ENCODE peak calls at places on chromosomes 4 and X, in ten cellular contexts. One of them, this sample, is unnamed.

GRCh38 chrX:100591256-100592051 is 6.7 kb downstream of the TNMD start:
- DNase-seq in NCI-H1694 treated with DMSO at 0.1 percent for 48 hours: no peak
- DNase-seq in mucosa of gallbladder: no peak
- DNase-seq in activated CD8-positive, alpha-beta memory T cell treated with anti-CD3 and anti-CD28 coated beads for 48 hours: no peak
- DNase-seq in esophagus muscularis mucosa: no peak
- DNase-seq in naive B cell: no peak
- DNase-seq in mesenchymal stem cell: no peak
- DNase-seq in KG1: no peak
- DNase-seq in activated CD4-positive, CD25-positive, alpha-beta regulatory T cell: no peak
- DNase-seq in anterior cingulate cortex: no peak
- DNase-seq in this sample: no peak

GRCh38 chr4:187656953-187657352 is 338.6 kb upstream of the ZFP42 start:
- DNase-seq in NCI-H1694 treated with DMSO at 0.1 percent for 48 hours: no peak
- DNase-seq in mucosa of gallbladder: no peak
- DNase-seq in activated CD8-positive, alpha-beta memory T cell treated with anti-CD3 and anti-CD28 coated beads for 48 hours: no peak
- DNase-seq in esophagus muscularis mucosa: no peak
- DNase-seq in naive B cell: no peak
- DNase-seq in mesenchymal stem cell: peak
- DNase-seq in KG1: no peak
- DNase-seq in activated CD4-positive, CD25-positive, alpha-beta regulatory T cell: no peak
- DNase-seq in anterior cingulate cortex: no peak
- DNase-seq in this sample: no peak

GRCh38 chrX:308821-309520 is 9.6 kb downstream of the GTPBP6 start:
- DNase-seq in NCI-H1694 treated with DMSO at 0.1 percent for 48 hours: no peak
- DNase-seq in mucosa of gallbladder: no peak
- DNase-seq in activated CD8-positive, alpha-beta memory T cell treated with anti-CD3 and anti-CD28 coated beads for 48 hours: no peak
- DNase-seq in esophagus muscularis mucosa: no peak
- DNase-seq in naive B cell: no peak
- DNase-seq in mesenchymal stem cell: no peak
- DNase-seq in KG1: no peak
- DNase-seq in activated CD4-positive, CD25-positive, alpha-beta regulatory T cell: no peak
- DNase-seq in anterior cingulate cortex: no peak
- DNase-seq in this sample: no peak

GRCh38 chr4:109298279-109299010 is 4.0 kb downstream of the COL25A1 start:
- DNase-seq in NCI-H1694 treated with DMSO at 0.1 percent for 48 hours: no peak
- DNase-seq in mucosa of gallbladder: no peak
- DNase-seq in activated CD8-positive, alpha-beta memory T cell treated with anti-CD3 and anti-CD28 coated beads for 48 hours: no peak
- DNase-seq in esophagus muscularis mucosa: no peak
- DNase-seq in naive B cell: no peak
- DNase-seq in mesenchymal stem cell: no peak
- DNase-seq in KG1: no peak
- DNase-seq in activated CD4-positive, CD25-positive, alpha-beta regulatory T cell: no peak
- DNase-seq in anterior cingulate cortex: no peak
- DNase-seq in this sample: no peak

GRCh38 chr4:39453738-39454137 is 5.0 kb downstream of the RPL9 start:
- DNase-seq in NCI-H1694 treated with DMSO at 0.1 percent for 48 hours: no peak
- DNase-seq in mucosa of gallbladder: no peak
- DNase-seq in activated CD8-positive, alpha-beta memory T cell treated with anti-CD3 and anti-CD28 coated beads for 48 hours: no peak
- DNase-seq in esophagus muscularis mucosa: no peak
- DNase-seq in naive B cell: no peak
- DNase-seq in mesenchymal stem cell: no peak
- DNase-seq in KG1: no peak
- DNase-seq in activated CD4-positive, CD25-positive, alpha-beta regulatory T cell: no peak
- DNase-seq in anterior cingulate cortex: no peak
- DNase-seq in this sample: no peak

GRCh38 chrX:153443476-153444332 is 2.2 kb downstream of the TREX2 start:
- DNase-seq in NCI-H1694 treated with DMSO at 0.1 percent for 48 hours: no peak
- DNase-seq in mucosa of gallbladder: no peak
- DNase-seq in activated CD8-positive, alpha-beta memory T cell treated with anti-CD3 and anti-CD28 coated beads for 48 hours: no peak
- DNase-seq in esophagus muscularis mucosa: no peak
- DNase-seq in naive B cell: no peak
- DNase-seq in mesenchymal stem cell: no peak
- DNase-seq in KG1: no peak
- DNase-seq in activated CD4-positive, CD25-positive, alpha-beta regulatory T cell: no peak
- DNase-seq in anterior cingulate cortex: no peak
- DNase-seq in this sample: no peak

GRCh38 chr4:88443486-88443885 is 13.4 kb upstream of the HERC5 start:
- DNase-seq in NCI-H1694 treated with DMSO at 0.1 percent for 48 hours: no peak
- DNase-seq in mucosa of gallbladder: no peak
- DNase-seq in activated CD8-positive, alpha-beta memory T cell treated with anti-CD3 and anti-CD28 coated beads for 48 hours: no peak
- DNase-seq in esophagus muscularis mucosa: no peak
- DNase-seq in naive B cell: no peak
- DNase-seq in mesenchymal stem cell: no peak
- DNase-seq in KG1: no peak
- DNase-seq in activated CD4-positive, CD25-positive, alpha-beta regulatory T cell: no peak
- DNase-seq in anterior cingulate cortex: no peak
- DNase-seq in this sample: no peak

GRCh38 chr4:1463088-1463926 is 57.1 kb upstream of the NKX1-1 start:
- DNase-seq in NCI-H1694 treated with DMSO at 0.1 percent for 48 hours: no peak
- DNase-seq in mucosa of gallbladder: no peak
- DNase-seq in activated CD8-positive, alpha-beta memory T cell treated with anti-CD3 and anti-CD28 coated beads for 48 hours: no peak
- DNase-seq in esophagus muscularis mucosa: no peak
- DNase-seq in naive B cell: no peak
- DNase-seq in mesenchymal stem cell: peak
- DNase-seq in KG1: no peak
- DNase-seq in activated CD4-positive, CD25-positive, alpha-beta regulatory T cell: no peak
- DNase-seq in anterior cingulate cortex: no peak
- DNase-seq in this sample: no peak

GRCh38 chr4:123114915-123115756 is 192.7 kb upstream of the NUDT6 start:
- DNase-seq in NCI-H1694 treated with DMSO at 0.1 percent for 48 hours: no peak
- DNase-seq in mucosa of gallbladder: no peak
- DNase-seq in activated CD8-positive, alpha-beta memory T cell treated with anti-CD3 and anti-CD28 coated beads for 48 hours: no peak
- DNase-seq in esophagus muscularis mucosa: no peak
- DNase-seq in naive B cell: no peak
- DNase-seq in mesenchymal stem cell: no peak
- DNase-seq in KG1: no peak
- DNase-seq in activated CD4-positive, CD25-positive, alpha-beta regulatory T cell: no peak
- DNase-seq in anterior cingulate cortex: no peak
- DNase-seq in this sample: no peak

GRCh38 chr4:676871-677235 is 2.5 kb downstream of the MYL5 start:
- DNase-seq in NCI-H1694 treated with DMSO at 0.1 percent for 48 hours: no peak
- DNase-seq in mucosa of gallbladder: no peak
- DNase-seq in activated CD8-positive, alpha-beta memory T cell treated with anti-CD3 and anti-CD28 coated beads for 48 hours: no peak
- DNase-seq in esophagus muscularis mucosa: no peak
- DNase-seq in naive B cell: no peak
- DNase-seq in mesenchymal stem cell: no peak
- DNase-seq in KG1: no peak
- DNase-seq in activated CD4-positive, CD25-positive, alpha-beta regulatory T cell: no peak
- DNase-seq in anterior cingulate cortex: no peak
- DNase-seq in this sample: no peak

GRCh38 chr4:102678107-102678506 is 82.7 kb downstream of the MANBA start:
- DNase-seq in NCI-H1694 treated with DMSO at 0.1 percent for 48 hours: no peak
- DNase-seq in mucosa of gallbladder: no peak
- DNase-seq in activated CD8-positive, alpha-beta memory T cell treated with anti-CD3 and anti-CD28 coated beads for 48 hours: no peak
- DNase-seq in esophagus muscularis mucosa: no peak
- DNase-seq in naive B cell: no peak
- DNase-seq in mesenchymal stem cell: no peak
- DNase-seq in KG1: no peak
- DNase-seq in activated CD4-positive, CD25-positive, alpha-beta regulatory T cell: no peak
- DNase-seq in anterior cingulate cortex: no peak
- DNase-seq in this sample: no peak

GRCh38 chr4:86720508-86721068 is 126.5 kb downstream of the PTPN13 start:
- DNase-seq in NCI-H1694 treated with DMSO at 0.1 percent for 48 hours: no peak
- DNase-seq in mucosa of gallbladder: no peak
- DNase-seq in activated CD8-positive, alpha-beta memory T cell treated with anti-CD3 and anti-CD28 coated beads for 48 hours: no peak
- DNase-seq in esophagus muscularis mucosa: no peak
- DNase-seq in naive B cell: no peak
- DNase-seq in mesenchymal stem cell: no peak
- DNase-seq in KG1: no peak
- DNase-seq in activated CD4-positive, CD25-positive, alpha-beta regulatory T cell: no peak
- DNase-seq in anterior cingulate cortex: no peak
- DNase-seq in this sample: no peak

GRCh38 chr4:120753854-120754253 is 168.7 kb downstream of the PRDM5 start:
- DNase-seq in NCI-H1694 treated with DMSO at 0.1 percent for 48 hours: no peak
- DNase-seq in mucosa of gallbladder: no peak
- DNase-seq in activated CD8-positive, alpha-beta memory T cell treated with anti-CD3 and anti-CD28 coated beads for 48 hours: no peak
- DNase-seq in esophagus muscularis mucosa: no peak
- DNase-seq in naive B cell: no peak
- DNase-seq in mesenchymal stem cell: no peak
- DNase-seq in KG1: no peak
- DNase-seq in activated CD4-positive, CD25-positive, alpha-beta regulatory T cell: no peak
- DNase-seq in anterior cingulate cortex: no peak
- DNase-seq in this sample: no peak

GRCh38 chr4:129144755-129145206 is 48.8 kb downstream of the C4orf33 start:
- DNase-seq in NCI-H1694 treated with DMSO at 0.1 percent for 48 hours: no peak
- DNase-seq in mucosa of gallbladder: no peak
- DNase-seq in activated CD8-positive, alpha-beta memory T cell treated with anti-CD3 and anti-CD28 coated beads for 48 hours: no peak
- DNase-seq in esophagus muscularis mucosa: no peak
- DNase-seq in naive B cell: no peak
- DNase-seq in mesenchymal stem cell: no peak
- DNase-seq in KG1: no peak
- DNase-seq in activated CD4-positive, CD25-positive, alpha-beta regulatory T cell: no peak
- DNase-seq in anterior cingulate cortex: no peak
- DNase-seq in this sample: no peak

GRCh38 chr4:102868153-102868781 is 525 bp upstream of the CISD2 start:
- DNase-seq in NCI-H1694 treated with DMSO at 0.1 percent for 48 hours: no peak
- DNase-seq in mucosa of gallbladder: no peak
- DNase-seq in activated CD8-positive, alpha-beta memory T cell treated with anti-CD3 and anti-CD28 coated beads for 48 hours: no peak
- DNase-seq in esophagus muscularis mucosa: no peak
- DNase-seq in naive B cell: no peak
- DNase-seq in mesenchymal stem cell: no peak
- DNase-seq in KG1: no peak
- DNase-seq in activated CD4-positive, CD25-positive, alpha-beta regulatory T cell: no peak
- DNase-seq in anterior cingulate cortex: no peak
- DNase-seq in this sample: no peak

GRCh38 chr4:142846105-142846728 is at the start of gene INPP4B:
- DNase-seq in NCI-H1694 treated with DMSO at 0.1 percent for 48 hours: no peak
- DNase-seq in mucosa of gallbladder: peak
- DNase-seq in activated CD8-positive, alpha-beta memory T cell treated with anti-CD3 and anti-CD28 coated beads for 48 hours: no peak
- DNase-seq in esophagus muscularis mucosa: no peak
- DNase-seq in naive B cell: no peak
- DNase-seq in mesenchymal stem cell: peak
- DNase-seq in KG1: peak
- DNase-seq in activated CD4-positive, CD25-positive, alpha-beta regulatory T cell: peak
- DNase-seq in anterior cingulate cortex: no peak
- DNase-seq in this sample: peak

GRCh38 chr4:112700679-112701078 is 63.7 kb downstream of the LARP7 start:
- DNase-seq in NCI-H1694 treated with DMSO at 0.1 percent for 48 hours: no peak
- DNase-seq in mucosa of gallbladder: no peak
- DNase-seq in activated CD8-positive, alpha-beta memory T cell treated with anti-CD3 and anti-CD28 coated beads for 48 hours: no peak
- DNase-seq in esophagus muscularis mucosa: no peak
- DNase-seq in naive B cell: no peak
- DNase-seq in mesenchymal stem cell: no peak
- DNase-seq in KG1: no peak
- DNase-seq in activated CD4-positive, CD25-positive, alpha-beta regulatory T cell: no peak
- DNase-seq in anterior cingulate cortex: no peak
- DNase-seq in this sample: no peak

GRCh38 chr4:110977554-110977953 is 354.7 kb upstream of the PITX2 start:
- DNase-seq in NCI-H1694 treated with DMSO at 0.1 percent for 48 hours: no peak
- DNase-seq in mucosa of gallbladder: no peak
- DNase-seq in activated CD8-positive, alpha-beta memory T cell treated with anti-CD3 and anti-CD28 coated beads for 48 hours: no peak
- DNase-seq in esophagus muscularis mucosa: no peak
- DNase-seq in naive B cell: no peak
- DNase-seq in mesenchymal stem cell: no peak
- DNase-seq in KG1: no peak
- DNase-seq in activated CD4-positive, CD25-positive, alpha-beta regulatory T cell: no peak
- DNase-seq in anterior cingulate cortex: no peak
- DNase-seq in this sample: no peak

GRCh38 chr4:6221296-6221850 is 21.0 kb upstream of the JAKMIP1 start:
- DNase-seq in NCI-H1694 treated with DMSO at 0.1 percent for 48 hours: no peak
- DNase-seq in mucosa of gallbladder: no peak
- DNase-seq in activated CD8-positive, alpha-beta memory T cell treated with anti-CD3 and anti-CD28 coated beads for 48 hours: no peak
- DNase-seq in esophagus muscularis mucosa: no peak
- DNase-seq in naive B cell: no peak
- DNase-seq in mesenchymal stem cell: no peak
- DNase-seq in KG1: no peak
- DNase-seq in activated CD4-positive, CD25-positive, alpha-beta regulatory T cell: no peak
- DNase-seq in anterior cingulate cortex: no peak
- DNase-seq in this sample: peak

GRCh38 chr4:114600672-114601071 is 2.1 kb downstream of the UGT8 start:
- DNase-seq in NCI-H1694 treated with DMSO at 0.1 percent for 48 hours: no peak
- DNase-seq in mucosa of gallbladder: no peak
- DNase-seq in activated CD8-positive, alpha-beta memory T cell treated with anti-CD3 and anti-CD28 coated beads for 48 hours: no peak
- DNase-seq in esophagus muscularis mucosa: no peak
- DNase-seq in naive B cell: no peak
- DNase-seq in mesenchymal stem cell: peak
- DNase-seq in KG1: no peak
- DNase-seq in activated CD4-positive, CD25-positive, alpha-beta regulatory T cell: no peak
- DNase-seq in anterior cingulate cortex: no peak
- DNase-seq in this sample: no peak

GRCh38 chrX:21831496-21831895 is 7.9 kb upstream of the MBTPS2 start:
- DNase-seq in NCI-H1694 treated with DMSO at 0.1 percent for 48 hours: no peak
- DNase-seq in mucosa of gallbladder: no peak
- DNase-seq in activated CD8-positive, alpha-beta memory T cell treated with anti-CD3 and anti-CD28 coated beads for 48 hours: no peak
- DNase-seq in esophagus muscularis mucosa: no peak
- DNase-seq in naive B cell: no peak
- DNase-seq in mesenchymal stem cell: no peak
- DNase-seq in KG1: no peak
- DNase-seq in activated CD4-positive, CD25-positive, alpha-beta regulatory T cell: no peak
- DNase-seq in anterior cingulate cortex: no peak
- DNase-seq in this sample: no peak

GRCh38 chr4:35342833-35343232 is 901.5 kb downstream of the ARAP2 start:
- DNase-seq in NCI-H1694 treated with DMSO at 0.1 percent for 48 hours: no peak
- DNase-seq in mucosa of gallbladder: no peak
- DNase-seq in activated CD8-positive, alpha-beta memory T cell treated with anti-CD3 and anti-CD28 coated beads for 48 hours: no peak
- DNase-seq in esophagus muscularis mucosa: no peak
- DNase-seq in naive B cell: no peak
- DNase-seq in mesenchymal stem cell: no peak
- DNase-seq in KG1: peak
- DNase-seq in activated CD4-positive, CD25-positive, alpha-beta regulatory T cell: no peak
- DNase-seq in anterior cingulate cortex: no peak
- DNase-seq in this sample: no peak

GRCh38 chr4:38857354-38858096 is 908 bp upstream of the TLR6 start:
- DNase-seq in NCI-H1694 treated with DMSO at 0.1 percent for 48 hours: no peak
- DNase-seq in mucosa of gallbladder: peak
- DNase-seq in activated CD8-positive, alpha-beta memory T cell treated with anti-CD3 and anti-CD28 coated beads for 48 hours: no peak
- DNase-seq in esophagus muscularis mucosa: no peak
- DNase-seq in naive B cell: peak
- DNase-seq in mesenchymal stem cell: peak
- DNase-seq in KG1: peak
- DNase-seq in activated CD4-positive, CD25-positive, alpha-beta regulatory T cell: no peak
- DNase-seq in anterior cingulate cortex: no peak
- DNase-seq in this sample: no peak

GRCh38 chr4:4506961-4507360 is 34.9 kb downstream of the STX18 start:
- DNase-seq in NCI-H1694 treated with DMSO at 0.1 percent for 48 hours: no peak
- DNase-seq in mucosa of gallbladder: peak
- DNase-seq in activated CD8-positive, alpha-beta memory T cell treated with anti-CD3 and anti-CD28 coated beads for 48 hours: no peak
- DNase-seq in esophagus muscularis mucosa: no peak
- DNase-seq in naive B cell: no peak
- DNase-seq in mesenchymal stem cell: no peak
- DNase-seq in KG1: no peak
- DNase-seq in activated CD4-positive, CD25-positive, alpha-beta regulatory T cell: no peak
- DNase-seq in anterior cingulate cortex: no peak
- DNase-seq in this sample: no peak

GRCh38 chrX:1164322-1165288 is 47.8 kb downstream of the CRLF2 start:
- DNase-seq in NCI-H1694 treated with DMSO at 0.1 percent for 48 hours: no peak
- DNase-seq in mucosa of gallbladder: peak
- DNase-seq in activated CD8-positive, alpha-beta memory T cell treated with anti-CD3 and anti-CD28 coated beads for 48 hours: no peak
- DNase-seq in esophagus muscularis mucosa: peak
- DNase-seq in naive B cell: peak
- DNase-seq in mesenchymal stem cell: peak
- DNase-seq in KG1: no peak
- DNase-seq in activated CD4-positive, CD25-positive, alpha-beta regulatory T cell: no peak
- DNase-seq in anterior cingulate cortex: no peak
- DNase-seq in this sample: no peak

GRCh38 chrX:45852884-45853283 is 652.2 kb upstream of the DIPK2B start:
- DNase-seq in NCI-H1694 treated with DMSO at 0.1 percent for 48 hours: no peak
- DNase-seq in mucosa of gallbladder: no peak
- DNase-seq in activated CD8-positive, alpha-beta memory T cell treated with anti-CD3 and anti-CD28 coated beads for 48 hours: no peak
- DNase-seq in esophagus muscularis mucosa: no peak
- DNase-seq in naive B cell: no peak
- DNase-seq in mesenchymal stem cell: peak
- DNase-seq in KG1: no peak
- DNase-seq in activated CD4-positive, CD25-positive, alpha-beta regulatory T cell: no peak
- DNase-seq in anterior cingulate cortex: no peak
- DNase-seq in this sample: no peak

GRCh38 chr4:37988670-37989069 is 28.5 kb downstream of the PTTG2 start:
- DNase-seq in NCI-H1694 treated with DMSO at 0.1 percent for 48 hours: no peak
- DNase-seq in mucosa of gallbladder: no peak
- DNase-seq in activated CD8-positive, alpha-beta memory T cell treated with anti-CD3 and anti-CD28 coated beads for 48 hours: no peak
- DNase-seq in esophagus muscularis mucosa: no peak
- DNase-seq in naive B cell: no peak
- DNase-seq in mesenchymal stem cell: no peak
- DNase-seq in KG1: no peak
- DNase-seq in activated CD4-positive, CD25-positive, alpha-beta regulatory T cell: no peak
- DNase-seq in anterior cingulate cortex: no peak
- DNase-seq in this sample: no peak

GRCh38 chr4:6338951-6339817 is 69.5 kb downstream of the WFS1 start:
- DNase-seq in NCI-H1694 treated with DMSO at 0.1 percent for 48 hours: no peak
- DNase-seq in mucosa of gallbladder: no peak
- DNase-seq in activated CD8-positive, alpha-beta memory T cell treated with anti-CD3 and anti-CD28 coated beads for 48 hours: no peak
- DNase-seq in esophagus muscularis mucosa: no peak
- DNase-seq in naive B cell: no peak
- DNase-seq in mesenchymal stem cell: no peak
- DNase-seq in KG1: no peak
- DNase-seq in activated CD4-positive, CD25-positive, alpha-beta regulatory T cell: no peak
- DNase-seq in anterior cingulate cortex: no peak
- DNase-seq in this sample: no peak

This sample was measured in hypothalamus.